ENCODE peak calls at places on chromosome 18, in four cellular contexts. B is PC-3, V is left ventricle myocardium inferior, Q is IMR-90. Y is an unnamed sample.

GRCh38 chr18:41391616-41392610 is 563.1 kb upstream of the PIK3C3 start:
- DNase-seq in B (peak; percentile 54), V (no peak), Q (peak; percentile 70), Y (peak; percentile 47)

GRCh38 chr18:23964282-23965238 is 50.0 kb upstream of the TTC39C start:
- DNase-seq in B (no peak), V (no peak), Q (no peak), Y (no peak)

GRCh38 chr18:31399336-31400032 is 22.9 kb downstream of the DSG4 start:
- DNase-seq in B (peak; percentile 65), V (no peak), Q (no peak), Y (no peak)

GRCh38 chr18:46555724-46556123 is 101.3 kb downstream of the LOXHD1 start:
- DNase-seq in B (peak; percentile 34), V (peak; percentile 33), Q (peak; percentile 3), Y (no peak)

GRCh38 chr18:40925071-40925541 is 1029.9 kb upstream of the PIK3C3 start:
- DNase-seq in B (no peak), V (no peak), Q (no peak), Y (no peak)

GRCh38 chr18:21359746-21360145 is 117.7 kb downstream of the GREB1L start:
- DNase-seq in B (peak; percentile 18), V (no peak), Q (no peak), Y (no peak)

GRCh38 chr18:77405096-77405495 is 155.4 kb downstream of the GALR1 start:
- DNase-seq in B (no peak), V (no peak), Q (no peak), Y (no peak)

GRCh38 chr18:59701272-59701671 is 4.0 kb upstream of the CCBE1 start:
- DNase-seq in B (no peak), V (no peak), Q (no peak), Y (no peak)

GRCh38 chr18:22694954-22695353 is 238.2 kb upstream of the RBBP8 start:
- DNase-seq in B (peak; percentile 93), V (peak; percentile 26), Q (peak; percentile 98), Y (peak; percentile 55)

GRCh38 chr18:50192903-50193795 is 1.8 kb downstream of the MYO5B start:
- DNase-seq in B (peak; percentile 4), V (no peak), Q (no peak), Y (no peak)

GRCh38 chr18:75041586-75041985 is 167.4 kb downstream of the PTGR3 start:
- DNase-seq in B (peak; percentile 50), V (no peak), Q (peak; percentile 50), Y (no peak)

Y was measured in Right ventricle myocardium superior.